ENCODE peak calls at places on chromosomes 5 and 9, in four cellular contexts. N is Panc1, C is B cell, T is foreskin fibroblast. Y is an unnamed sample.

GRCh38 chr5:77239126-77239741 is 28.8 kb downstream of the PDE8B start:
- DNase-seq in N (no peak), C (no peak), T (peak), Y (peak)

GRCh38 chr5:108801776-108802175 is 54.1 kb downstream of the FER start:
- DNase-seq in N (peak), C (no peak), T (peak), Y (no peak)

GRCh38 chr5:891837-892389 is 688 bp downstream of the BRD9 start:
- DNase-seq in N (no peak), C (peak), T (peak), Y (peak)

GRCh38 chr5:61683926-61684325 is 351.9 kb downstream of the ZSWIM6 start:
- DNase-seq in N (no peak), C (no peak), T (no peak), Y (no peak)

GRCh38 chr9:4862506-4863250 is 69.9 kb downstream of the RCL1 start:
- DNase-seq in N (no peak), C (no peak), T (peak), Y (no peak)

GRCh38 chr9:118669986-118670385 is 699.2 kb downstream of the BRINP1 start:
- DNase-seq in N (no peak), C (no peak), T (no peak), Y (no peak)

GRCh38 chr5:133499896-133500295 is 112.4 kb downstream of the FSTL4 start:
- DNase-seq in N (no peak), C (no peak), T (no peak), Y (no peak)

GRCh38 chr9:89000281-89000875 is 9.1 kb downstream of the S1PR3 start:
- DNase-seq in N (no peak), C (no peak), T (peak), Y (no peak)

GRCh38 chr5:9930156-9930555 is 300.0 kb upstream of the TAS2R1 start:
- DNase-seq in N (no peak), C (no peak), T (peak), Y (no peak)

GRCh38 chr5:57277085-57277484 is 103.2 kb downstream of the GPBP1 start:
- DNase-seq in N (no peak), C (no peak), T (peak), Y (no peak)
- TF ChIP-seq CTCF in N (peak), C (no peak), T (no peak), Y (peak)

GRCh38 chr9:99889120-99889519 is 17.3 kb upstream of the STX17 start:
- DNase-seq in N (no peak), C (no peak), T (no peak), Y (no peak)
- TF ChIP-seq CTCF in N (no peak), C (no peak), T (no peak), Y (peak)

DNA sequence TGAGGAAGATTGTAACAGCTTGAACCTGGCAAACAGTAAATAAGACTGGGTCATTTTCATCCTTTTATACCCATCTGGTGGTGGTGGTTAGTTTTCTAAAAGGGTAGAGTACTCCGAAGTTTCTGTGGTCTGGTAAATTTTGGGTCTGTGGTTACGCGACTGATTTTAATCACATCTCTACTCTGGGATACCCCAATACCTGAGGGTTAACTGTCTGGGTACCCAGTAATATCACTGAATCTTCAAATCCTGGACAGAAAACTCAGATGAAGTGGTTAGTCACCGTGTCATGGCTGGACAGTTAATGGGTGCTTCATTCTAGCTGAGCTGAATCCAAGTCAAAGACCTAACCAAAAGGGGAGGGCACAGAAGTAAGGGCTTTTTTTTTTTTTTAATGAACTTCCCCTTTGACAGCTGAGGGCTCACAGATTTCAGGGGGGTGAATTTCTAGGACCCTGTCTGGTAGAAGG is 474.2 kb downstream of the GADD45G start:
- DNase-seq in N (no peak), C (peak), T (no peak), Y (no peak)
- TF ChIP-seq CTCF in N (no peak), C (no peak), T (no peak), Y (no peak)

GRCh38 chr5:50854082-50854481 is 187.6 kb downstream of the PARP8 start:
- DNase-seq in N (no peak), C (no peak), T (no peak), Y (no peak)
- TF ChIP-seq CTCF in N (no peak), C (no peak), T (no peak), Y (no peak)

GRCh38 chr5:148314187-148314586 is 2.0 kb downstream of the SPINK7 start:
- DNase-seq in N (no peak), C (no peak), T (no peak), Y (no peak)
- TF ChIP-seq CTCF in N (no peak), C (no peak), T (no peak), Y (no peak)

GRCh38 chr5:136036991-136037705 is 8.4 kb downstream of the TGFBI start:
- DNase-seq in N (no peak), C (peak), T (peak), Y (peak)
- TF ChIP-seq CTCF in N (no peak), C (no peak), T (no peak), Y (no peak)

GRCh38 chr9:69333716-69334115 is 8.7 kb downstream of the ENTREP1 start:
- DNase-seq in N (no peak), C (no peak), T (no peak), Y (no peak)
- TF ChIP-seq CTCF in N (no peak), C (no peak), T (no peak), Y (no peak)

DNA sequence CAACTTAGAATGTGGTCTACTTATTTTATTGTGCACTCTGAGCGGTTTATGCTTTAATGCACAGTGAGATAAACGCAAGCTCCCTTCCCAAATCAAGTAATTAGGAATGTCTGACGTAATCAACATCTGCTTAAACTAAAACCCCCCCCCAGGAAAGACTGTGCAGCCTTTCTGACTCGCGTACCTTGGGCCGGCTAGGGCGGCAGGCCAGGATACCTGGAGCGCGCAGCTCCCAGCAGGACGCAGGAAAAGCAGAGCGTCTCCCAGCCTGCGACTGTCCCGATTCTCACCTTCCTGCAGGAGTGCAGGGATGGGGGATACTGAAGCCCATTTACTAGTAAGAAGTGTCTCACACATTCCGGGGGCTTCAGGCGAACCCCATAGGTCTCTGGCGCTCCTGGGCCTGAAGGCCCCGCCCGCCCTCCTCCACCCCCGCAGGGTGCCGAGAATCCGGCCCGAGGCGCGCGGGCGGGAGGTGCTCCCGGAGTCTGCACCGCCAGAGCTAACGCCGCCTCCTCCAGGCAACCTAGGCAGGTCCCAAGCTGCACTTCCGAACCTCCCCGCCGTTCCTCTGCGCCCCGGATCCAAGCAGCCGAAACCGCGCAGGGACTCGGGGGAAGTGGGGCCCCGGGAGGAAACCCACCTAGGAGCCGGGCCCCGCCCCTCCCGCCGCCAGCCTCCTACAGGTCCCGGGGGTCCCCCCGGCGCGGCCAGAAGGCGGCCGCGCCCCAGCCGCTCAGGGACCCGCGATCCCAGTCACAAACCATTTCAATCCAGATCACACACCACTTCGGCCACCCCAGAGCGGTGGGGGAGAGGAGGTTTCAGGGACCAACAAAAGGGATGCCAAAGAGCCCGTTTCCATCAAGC is 1.4 kb downstream of the ROR2 start:
- DNase-seq in N (no peak), C (peak), T (peak), Y (peak)
- TF ChIP-seq CTCF in N (peak), C (no peak), T (no peak), Y (no peak)

GRCh38 chr9:133955821-133956411 is 36.2 kb downstream of the VAV2 start:
- DNase-seq in N (no peak), C (peak), T (peak), Y (peak)
- TF ChIP-seq CTCF in N (no peak), C (no peak), T (peak), Y (peak)